ENCODE peak calls at places on chromosomes 16 and 17, in four cellular contexts. K is right lobe of liver, D is SK-N-DZ, X is Peyer's patch. V is an unnamed sample.

GRCh38 chr17:70871180-70871818 is 702.0 kb downstream of the KCNJ2 start:
- DNase-seq in D (no peak), X (no peak), K (peak), V (no peak)

GRCh38 chr17:42072323-42073187 is 22.2 kb upstream of the C17orf113 start:
- DNase-seq in D (no peak), K (no peak), X (no peak), V (no peak)

GRCh38 chr17:83128306-83129240 is 49.2 kb downstream of the METRNL start:
- DNase-seq in D (no peak), X (peak), K (no peak), V (no peak)

GRCh38 chr17:32302037-32302436 is 36.4 kb downstream of the RHBDL3 start:
- DNase-seq in D (no peak), X (no peak), K (no peak), V (no peak)

GRCh38 chr17:41547921-41548843 is 20.1 kb upstream of the KRT19 start:
- DNase-seq in X (peak), K (no peak), D (peak), V (peak)

GRCh38 chr17:77285594-77286390 is 145.0 kb downstream of the SEC14L1 start:
- DNase-seq in X (peak), K (peak), D (no peak), V (no peak)

GRCh38 chr16:30533146-30533522 is 1.5 kb downstream of the ZNF747 start:
- DNase-seq in K (no peak), D (no peak), X (no peak), V (no peak)

GRCh38 chr17:42682400-42683384 is at the start of gene CNTNAP1:
- DNase-seq in D (peak), K (no peak), X (no peak), V (no peak)

GRCh38 chr16:67120025-67120424 is 10.3 kb downstream of the PHAF1 start:
- DNase-seq in X (no peak), D (no peak), K (no peak), V (no peak)

GRCh38 chr17:55785181-55785580 is 34.3 kb downstream of the PCTP start:
- DNase-seq in K (no peak), D (no peak), X (no peak), V (no peak)

GRCh38 chr17:82297804-82298537 is 19.4 kb downstream of the CD7 start:
- DNase-seq in X (peak), K (peak), D (no peak), V (peak)

GRCh38 chr17:6938637-6939036 is 57.2 kb upstream of the ALOX12 start:
- DNase-seq in X (no peak), K (no peak), D (no peak), V (no peak)

GRCh38 chr16:84907575-84907974 is 87.8 kb downstream of the CRISPLD2 start:
- DNase-seq in D (no peak), K (no peak), X (no peak), V (no peak)

GRCh38 chr17:44115585-44116415 is 7.6 kb downstream of the HDAC5 start:
- DNase-seq in D (peak), K (no peak), X (no peak), V (no peak)

GRCh38 chr17:72632026-72632684 is 460.3 kb downstream of the SLC39A11 start:
- DNase-seq in X (peak), D (peak), K (no peak), V (no peak)

GRCh38 chr16:31007684-31008083 is 2.8 kb downstream of the STX1B start:
- DNase-seq in X (no peak), D (no peak), K (no peak), V (no peak)

GRCh38 chr16:4385789-4386451 is 14.3 kb downstream of the VASN start:
- DNase-seq in X (no peak), K (no peak), D (no peak), V (no peak)

GRCh38 chr17:29096094-29096493 is 53.2 kb downstream of the PIPOX start:
- DNase-seq in K (no peak), X (no peak), D (no peak), V (no peak)

GRCh38 chr17:10109146-10109545 is 89.3 kb downstream of the GAS7 start:
- DNase-seq in K (no peak), D (no peak), X (no peak), V (no peak)

GRCh38 chr17:66987059-66987616 is 22.6 kb downstream of the CACNG4 start:
- DNase-seq in X (no peak), K (no peak), D (no peak), V (no peak)

V was measured in activated gamma-delta T cell treated with anti-CD3 and anti-CD28 coated beads, Interleukin-2, amount 50 U/mL, for 16 hours.